ENCODE peak calls at places on chromosomes 11 and 22, in eight cellular contexts. Y, C, O, K, X, W, Z and M are unnamed samples. For H3K36me3, the result is how much of the 10 kb centered on the place peaks cover.

GRCh38 chr11:125155100-125155444 is 9.5 kb upstream of the PKNOX2 start:
- DNase-seq in Y (no peak), C (no peak), O (no peak), K (no peak), X (no peak), W (no peak), Z (no peak), M (no peak)

GRCh38 chr11:131408011-131408640 is 37.7 kb downstream of the NTM start:
- DNase-seq in Y (no peak), C (no peak), O (no peak), K (peak), X (no peak), W (peak), Z (no peak), M (no peak)

GRCh38 chr11:102981324-102981910 is 25.9 kb upstream of the MMP13 start:
- DNase-seq in Y (no peak), C (no peak), O (no peak), K (no peak), X (no peak), W (no peak), Z (no peak), M (no peak)

GRCh38 chr11:20522536-20522935 is 76.9 kb upstream of the SLC6A5 start:
- DNase-seq in Y (no peak), C (no peak), O (no peak), K (no peak), X (no peak), W (no peak), Z (no peak), M (no peak)

GRCh38 chr22:24502540-24502939 is 7.4 kb downstream of the UPB1 start:
- DNase-seq in Y (no peak), C (no peak), O (no peak), K (no peak), X (no peak), W (no peak), Z (no peak), M (no peak)

GRCh38 chr22:29331213-29331612 is 15.7 kb upstream of the RASL10A start:
- DNase-seq in Y (no peak), C (no peak), O (no peak), K (no peak), X (no peak), W (no peak), Z (no peak), M (no peak)

GRCh38 chr11:119288219-119288618 is 28.7 kb downstream of the MCAM start:
- DNase-seq in Y (no peak), C (no peak), O (no peak), K (no peak), X (no peak), W (no peak), Z (no peak), M (no peak)

GRCh38 chr22:41535244-41535643 is 9.0 kb downstream of the POLR3H start:
- DNase-seq in Y (no peak), C (no peak), O (no peak), K (no peak), X (no peak), W (no peak), Z (no peak), M (no peak)

GRCh38 chr11:13423372-13423771 is 39.6 kb downstream of the BTBD10 start:
- DNase-seq in Y (no peak), C (no peak), O (no peak), K (no peak), X (no peak), W (no peak), Z (no peak), M (no peak)

GRCh38 chr11:116605543-116605942 is 167.2 kb downstream of the BUD13 start:
- DNase-seq in Y (no peak), C (no peak), O (no peak), K (peak), X (no peak), W (peak), Z (peak), M (no peak)

GRCh38 chr11:15875934-15876333 is 480.4 kb downstream of the SOX6 start:
- DNase-seq in Y (no peak), C (no peak), O (no peak), K (no peak), X (no peak), W (no peak), Z (no peak), M (no peak)

GRCh38 chr11:27444801-27445215 is 27.8 kb downstream of the LGR4 start:
- DNase-seq in Y (no peak), C (no peak), O (no peak), K (no peak), X (no peak), W (no peak), Z (no peak), M (no peak)

GRCh38 chr11:125275905-125276634 is 111.5 kb downstream of the PKNOX2 start:
- DNase-seq in Y (no peak), C (no peak), O (no peak), K (no peak), X (no peak), W (no peak), Z (no peak), M (no peak)

GRCh38 chr11:69665669-69666068 is 9.5 kb downstream of the LTO1 start:
- DNase-seq in Y (no peak), C (no peak), O (no peak), K (no peak), X (no peak), W (no peak), Z (no peak), M (no peak)

GRCh38 chr22:43777204-43777671 is 34.9 kb downstream of the EFCAB6 start:
- DNase-seq in Y (no peak), C (no peak), O (no peak), K (no peak), X (no peak), W (no peak), Z (no peak), M (peak)

GRCh38 chr11:2778630-2779498 is 79.1 kb upstream of the KCNQ1OT1 start:
- DNase-seq in Y (peak), C (peak), O (peak), K (peak), X (no peak), W (peak), Z (peak), M (peak)

GRCh38 chr11:104154296-104154695 is 9.7 kb downstream of the PDGFD start:
- DNase-seq in Y (no peak), C (no peak), O (no peak), K (no peak), X (no peak), W (no peak), Z (no peak), M (no peak)

GRCh38 chr11:134509381-134510068 is 97.5 kb upstream of the B3GAT1 start:
- DNase-seq in Y (no peak), C (no peak), O (no peak), K (no peak), X (no peak), W (peak), Z (no peak), M (no peak)

GRCh38 chr11:28729339-28729738 is 621.2 kb downstream of the METTL15 start:
- DNase-seq in Y (no peak), C (no peak), O (no peak), K (peak), X (no peak), W (no peak), Z (no peak), M (no peak)

GRCh38 chr22:21972293-21972779 is 10.3 kb downstream of the TOP3B start:
- DNase-seq in Y (no peak), C (no peak), O (no peak), K (peak), X (no peak), W (no peak), Z (peak), M (no peak)

GRCh38 chr22:26558246-26558895 is 31.6 kb downstream of the TPST2 start:
- DNase-seq in Y (no peak), C (no peak), O (no peak), K (peak), X (no peak), W (no peak), Z (no peak), M (no peak)

GRCh38 chr11:121723261-121723741 is 270.5 kb upstream of the SORL1-AS1 start:
- DNase-seq in Y (peak), C (no peak), O (no peak), K (peak), X (no peak), W (no peak), Z (no peak), M (peak)

GRCh38 chr11:85076535-85077330 is 550.4 kb downstream of the DLG2 start:
- DNase-seq in Y (no peak), C (no peak), O (no peak), K (no peak), X (no peak), W (no peak), Z (no peak), M (no peak)

GRCh38 chr22:27993774-27994350 is 74.8 kb upstream of the PITPNB start:
- DNase-seq in Y (peak), C (no peak), O (peak), K (peak), X (no peak), W (no peak), Z (peak), M (no peak)

GRCh38 chr22:26547426-26547825 is 35.2 kb upstream of the TFIP11 start:
- DNase-seq in Y (no peak), C (no peak), O (no peak), K (no peak), X (no peak), W (no peak), Z (no peak), M (no peak)

GRCh38 chr11:12043959-12044772 is 35.7 kb upstream of the DKK3 start:
- DNase-seq in Y (peak), C (peak), O (peak), K (peak), X (no peak), W (peak), Z (peak), M (peak)

DNA sequence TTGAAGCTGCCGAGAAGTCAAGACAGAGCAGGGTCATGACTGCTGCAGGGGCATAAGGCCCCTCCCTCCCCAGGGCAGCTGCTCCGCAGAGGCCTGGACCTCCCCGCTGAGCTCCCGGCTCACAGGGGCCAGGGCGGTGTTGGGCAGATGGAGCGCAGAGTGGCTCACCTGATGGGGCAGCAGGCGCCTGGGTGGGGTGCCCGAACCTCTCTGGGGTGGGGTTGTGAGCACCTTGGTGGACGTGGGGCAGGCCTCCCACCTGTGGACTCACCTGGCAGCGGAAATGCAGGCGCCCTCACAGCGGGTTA is 22.9 kb downstream of the MUC6 start:
- DNase-seq in Y (no peak), C (no peak), O (no peak), K (no peak), X (no peak), W (no peak), Z (no peak), M (no peak)
- H3K4me3 ChIP-seq in Y (no peak), C (no peak), O (no peak), K (no peak), X (no peak), W (no peak), Z (no peak), M (no peak)

DNA sequence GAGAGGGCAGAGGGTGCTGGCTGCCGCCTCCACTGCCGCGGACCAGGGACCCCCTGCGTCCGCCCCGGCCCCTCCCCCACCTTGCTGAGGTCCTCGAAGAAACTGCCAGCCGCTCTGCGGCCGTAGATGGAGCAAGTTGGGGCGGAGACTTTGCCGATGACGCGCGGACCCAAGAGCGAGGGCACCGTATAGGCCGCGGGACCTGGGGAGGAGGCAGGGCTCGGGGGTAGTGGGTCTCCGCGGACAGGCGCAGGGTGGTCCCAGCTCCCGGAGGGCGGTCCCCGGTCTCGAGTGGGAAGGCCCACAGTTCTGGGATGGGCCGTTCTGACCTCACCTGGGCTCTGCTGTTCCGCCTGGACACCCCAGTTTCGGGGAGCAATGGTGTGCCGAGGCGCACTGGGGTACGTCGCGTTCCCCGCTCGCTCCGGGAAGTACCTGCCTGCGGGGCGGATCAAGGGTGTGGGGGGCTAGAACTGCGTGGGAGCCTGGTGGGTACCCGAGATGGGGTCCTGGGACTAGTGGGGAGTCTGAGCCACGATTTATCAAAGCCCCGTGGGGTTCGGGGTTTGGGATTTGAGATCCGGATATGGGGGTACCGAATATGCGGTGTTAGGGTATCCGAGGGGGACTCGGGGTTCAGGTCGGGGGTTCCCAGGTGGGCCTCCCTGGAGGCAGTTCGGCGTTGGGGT is 1.2 kb upstream of the TYMP start:
- DNase-seq in Y (no peak), C (peak), O (peak), K (peak), X (peak), W (peak), Z (peak), M (no peak)
- TF ChIP-seq POLR2A in Y (no peak), C (peak), O (peak), K (peak), X (peak), W (no peak), Z (peak), M (peak)

GRCh38 chr22:32859743-32860142 is 58.2 kb downstream of the TIMP3 start:
- DNase-seq in Y (no peak), C (no peak), O (no peak), K (no peak), X (no peak), W (no peak), Z (no peak), M (no peak)
- H3K36me3 ChIP-seq in Y (under half), C (under half), O (half or more), K (under half), X (half or more), W (half or more), Z (under half), M (half or more)

DNA sequence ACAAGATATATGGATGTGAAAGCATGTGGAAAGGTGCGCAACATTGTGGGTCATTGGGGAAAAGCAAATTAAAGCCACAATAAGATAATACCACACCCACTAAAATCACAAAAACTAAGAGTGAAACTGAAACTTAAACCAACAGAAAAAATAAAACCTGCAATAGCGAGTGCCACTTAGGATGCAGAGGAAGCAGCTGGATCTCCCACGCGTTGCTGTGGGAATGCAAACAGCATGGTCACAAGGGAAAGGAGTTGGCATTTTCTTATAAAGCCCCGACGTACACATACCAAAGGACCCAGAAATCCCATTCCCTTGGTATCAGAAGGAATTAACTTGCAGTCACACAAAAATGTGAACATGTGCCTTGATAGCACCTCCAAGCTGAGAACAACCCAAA is 712.0 kb downstream of the TBC1D22A start:
- DNase-seq in Y (no peak), C (no peak), O (no peak), K (no peak), X (no peak), W (no peak), Z (no peak), M (peak)
- H3K4me3 ChIP-seq in Y (no peak), C (no peak), O (no peak), K (no peak), X (no peak), W (no peak), Z (no peak), M (no peak)

DNA sequence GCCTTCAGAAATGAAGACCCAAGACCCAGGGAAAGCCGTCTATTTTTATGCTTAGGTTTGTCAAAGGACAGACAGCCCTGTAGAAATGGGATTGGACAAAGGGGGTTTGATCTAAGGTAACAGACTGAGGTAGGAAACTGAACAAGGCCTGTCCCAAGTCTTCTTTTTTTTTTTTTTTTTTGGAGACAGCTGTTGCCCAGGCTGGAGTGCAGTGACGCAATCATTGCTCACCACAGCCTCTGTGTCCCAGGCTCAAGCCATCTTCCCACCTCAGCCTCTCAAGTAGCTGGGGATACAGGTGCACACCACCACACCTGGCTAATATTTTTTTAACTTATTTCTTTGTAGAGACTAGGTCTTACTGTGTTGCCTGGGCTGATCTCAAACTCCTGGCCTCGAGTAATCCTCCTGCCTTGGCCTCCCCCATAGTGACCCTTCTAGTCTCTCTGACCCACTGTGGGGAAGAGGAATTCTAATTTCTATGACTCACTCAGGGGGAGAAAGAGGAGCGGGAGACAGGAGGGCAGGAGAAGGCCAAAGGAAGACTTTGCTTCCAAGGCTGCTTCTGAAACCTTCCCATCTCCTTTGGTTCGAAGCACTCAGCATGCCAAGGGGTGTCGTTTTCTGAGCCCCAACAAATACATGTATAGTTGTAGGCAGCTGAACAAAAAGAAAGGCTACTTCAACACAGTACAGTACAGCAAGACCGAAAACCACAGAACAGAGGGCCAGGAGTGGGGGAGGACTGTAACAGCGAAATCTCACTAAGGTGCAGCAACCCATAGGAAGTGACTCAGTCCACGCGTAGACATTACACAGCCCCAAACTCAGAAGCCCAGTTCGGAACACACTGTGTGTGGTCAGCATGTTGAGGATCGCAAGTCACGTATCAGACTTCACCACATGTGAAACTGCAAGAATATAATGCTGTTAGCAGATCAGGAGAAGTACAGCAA is 872 bp downstream of the TMA7B start:
- DNase-seq in Y (no peak), C (peak), O (no peak), K (peak), X (no peak), W (peak), Z (peak), M (no peak)
- TF ChIP-seq POLR2A in Y (no peak), C (no peak), O (no peak), K (no peak), X (no peak), W (no peak), Z (no peak), M (no peak)

DNA sequence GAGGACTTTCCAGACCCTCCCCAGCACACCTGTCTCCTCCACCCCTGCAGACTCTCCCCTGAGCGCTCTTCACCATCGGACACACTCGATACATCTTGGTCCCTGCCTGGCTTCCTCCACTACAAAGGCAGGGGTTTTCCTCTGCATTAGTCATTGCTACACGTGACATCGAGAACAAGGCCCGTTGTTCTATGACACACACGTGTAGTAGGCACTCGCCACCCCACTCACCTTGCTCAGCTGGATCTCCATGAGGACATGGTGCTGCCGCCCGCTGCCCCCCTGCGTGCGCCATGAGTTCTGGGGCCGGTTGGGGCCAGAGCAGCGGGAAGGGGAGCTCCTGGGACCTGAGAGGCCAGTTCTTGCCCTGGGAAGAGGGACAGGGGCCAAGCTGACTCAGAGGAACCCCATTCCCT is 16.7 kb downstream of the ATG2A start:
- DNase-seq in Y (no peak), C (no peak), O (peak), K (peak), X (no peak), W (no peak), Z (no peak), M (no peak)
- H3K36me3 ChIP-seq in Y (under half), C (under half), O (half or more), K (under half), X (half or more), W (half or more), Z (under half), M (half or more)